ENCODE peak calls at places on chromosomes 6 and 20, in eight cellular contexts. P, W, R, K, L, Q, H and U are unnamed samples.

GRCh38 chr20:53805895-53806384 is 212.3 kb upstream of the ZNF217 start:
- DNase-seq in P (no peak), W (peak; percentile 91), K (no peak), H (no peak), L (no peak), R (no peak), Q (no peak), U (peak; percentile 50)

GRCh38 chr6:136191606-136192005 is 58.5 kb downstream of the MTFR2 start:
- DNase-seq in P (no peak), R (no peak), L (no peak), W (no peak), H (no peak), K (no peak), Q (no peak), U (no peak)

GRCh38 chr6:92681401-92681800 is 738.0 kb downstream of the EPHA7 start:
- DNase-seq in H (no peak), Q (no peak), L (peak; percentile 76), K (no peak), R (no peak), P (no peak), W (no peak), U (no peak)

GRCh38 chr20:37081717-37082289 is 14.0 kb downstream of the RBL1 start:
- DNase-seq in P (no peak), Q (no peak), W (no peak), K (peak; percentile 32), H (no peak), L (no peak), R (no peak), U (no peak)

GRCh38 chr20:25145131-25145530 is 50.4 kb upstream of the ENTPD6 start:
- DNase-seq in H (no peak), R (no peak), P (no peak), L (peak; percentile 4), K (no peak), Q (no peak), W (no peak), U (no peak)

GRCh38 chr20:29301624-29302259 is 1955.7 kb upstream of the DEFB115 start:
- DNase-seq in K (no peak), R (no peak), H (no peak), Q (no peak), W (no peak), L (no peak), P (no peak), U (no peak)

GRCh38 chr6:113857565-113858066 is 471 bp downstream of the MARCKS start:
- DNase-seq in Q (peak; percentile 23), W (no peak), H (peak; percentile 34), R (no peak), K (no peak), P (peak; percentile 4), L (peak; percentile 63), U (no peak)

GRCh38 chr6:35024601-35025054 is 116.5 kb downstream of the TCP11 start:
- DNase-seq in L (peak; percentile 94), K (no peak), W (peak; percentile 53), R (peak; percentile 80), Q (no peak), H (no peak), P (peak; percentile 62), U (no peak)

GRCh38 chr6:155260686-155261085 is 3.1 kb upstream of the CLDN20 start:
- DNase-seq in P (no peak), Q (no peak), L (no peak), W (no peak), R (no peak), K (no peak), H (no peak), U (no peak)

GRCh38 chr6:90347411-90347841 is 50.8 kb upstream of the BACH2 start:
- DNase-seq in K (no peak), W (no peak), H (no peak), R (no peak), Q (peak; percentile 54), L (no peak), P (no peak), U (no peak)

GRCh38 chr6:148251286-148251685 is 91.4 kb upstream of the SASH1 start:
- DNase-seq in R (no peak), L (peak; percentile 62), Q (no peak), W (peak; percentile 59), H (no peak), K (no peak), P (no peak), U (no peak)

GRCh38 chr20:20638877-20639276 is 73.6 kb downstream of the RALGAPA2 start:
- DNase-seq in R (no peak), L (no peak), Q (no peak), W (no peak), K (no peak), H (no peak), P (no peak), U (no peak)

GRCh38 chr20:63500902-63501817 is 2.3 kb upstream of the EEF1A2 start:
- DNase-seq in L (peak; percentile 33), P (no peak), H (no peak), Q (no peak), K (no peak), W (no peak), R (no peak), U (no peak)

GRCh38 chr20:46557231-46557956 is 6.9 kb upstream of the OCSTAMP start:
- DNase-seq in Q (no peak), L (no peak), P (no peak), H (no peak), R (no peak), W (peak; percentile 66), K (no peak), U (no peak)

GRCh38 chr20:38168791-38169589 is 3.9 kb upstream of the TGM2 start:
- DNase-seq in W (no peak), H (no peak), Q (no peak), L (no peak), P (no peak), K (no peak), R (no peak), U (no peak)

GRCh38 chr6:141321486-141322347 is 811.0 kb upstream of the GJE1 start:
- DNase-seq in L (no peak), K (no peak), R (no peak), W (peak; percentile 1), P (no peak), H (no peak), Q (no peak), U (no peak)

GRCh38 chr6:52726741-52727535 is 36.3 kb downstream of the GSTA2 start:
- DNase-seq in W (no peak), R (no peak), L (peak; percentile 18), H (no peak), P (no peak), Q (no peak), K (no peak), U (no peak)

GRCh38 chr20:3714092-3714491 is 1.7 kb upstream of the SIGLEC1 start:
- DNase-seq in P (no peak), H (no peak), Q (no peak), L (no peak), R (no peak), K (no peak), W (no peak), U (no peak)

GRCh38 chr20:51346686-51347485 is 195.6 kb downstream of the NFATC2 start:
- DNase-seq in W (peak; percentile 84), K (no peak), Q (no peak), R (no peak), L (no peak), H (no peak), P (no peak), U (no peak)

GRCh38 chr6:28725890-28726348 is 197.9 kb downstream of the TRIM27 start:
- DNase-seq in L (peak; percentile 57), Q (no peak), P (no peak), H (no peak), R (no peak), K (no peak), W (peak; percentile 64), U (no peak)

GRCh38 chr6:52317841-52318581 is 33.5 kb upstream of the MCM3 start:
- DNase-seq in P (no peak), W (peak; percentile 50), H (no peak), L (peak; percentile 41), K (no peak), Q (no peak), R (no peak), U (peak; percentile 25)

GRCh38 chr6:23013776-23014175 is 444.4 kb downstream of the HDGFL1 start:
- DNase-seq in W (no peak), R (no peak), P (no peak), Q (no peak), H (no peak), L (no peak), K (no peak), U (no peak)

GRCh38 chr6:133225560-133225959 is 15.6 kb upstream of the EYA4 start:
- DNase-seq in L (no peak), Q (no peak), H (no peak), R (no peak), K (no peak), W (no peak), P (no peak), U (no peak)

GRCh38 chr6:147106759-147107401 is 97.3 kb upstream of the STXBP5 start:
- DNase-seq in L (no peak), R (no peak), P (no peak), K (no peak), W (peak; percentile 30), Q (no peak), H (no peak), U (no peak)

GRCh38 chr20:61448396-61448795 is 196.3 kb downstream of the CDH4 start:
- DNase-seq in W (no peak), Q (no peak), P (no peak), R (no peak), L (no peak), K (no peak), H (no peak), U (no peak)

GRCh38 chr6:125220712-125221111 is 67.1 kb downstream of the TPD52L1 start:
- DNase-seq in P (peak; percentile 32), K (no peak), Q (no peak), L (no peak), H (no peak), W (no peak), R (no peak), U (no peak)

GRCh38 chr6:163460307-163460782 is 45.8 kb downstream of the QKI start:
- DNase-seq in H (no peak), R (no peak), Q (peak; percentile 22), W (peak; percentile 13), P (no peak), K (peak; percentile 9), L (no peak), U (no peak)

GRCh38 chr6:6881438-6882267 is 226.1 kb upstream of the RREB1 start:
- DNase-seq in P (no peak), R (no peak), K (no peak), W (no peak), L (peak; percentile 23), Q (no peak), H (no peak), U (no peak)

GRCh38 chr6:108621117-108621516 is 60.4 kb downstream of the FOXO3 start:
- DNase-seq in H (no peak), W (peak; percentile 85), R (no peak), L (peak; percentile 49), K (no peak), P (no peak), Q (peak; percentile 55), U (peak; percentile 37)

GRCh38 chr20:37270586-37271420 is 9.2 kb upstream of the GHRH start:
- DNase-seq in R (no peak), Q (no peak), W (no peak), H (peak; percentile 20), K (no peak), L (no peak), P (no peak), U (no peak)

GRCh38 chr6:106450645-106451044 is 90.1 kb downstream of the CRYBG1 start:
- DNase-seq in H (no peak), W (no peak), Q (no peak), K (no peak), P (no peak), R (no peak), L (peak; percentile 40), U (no peak)

GRCh38 chr20:59047938-59048680 is 5.5 kb upstream of the PRELID3B start:
- DNase-seq in K (no peak), W (peak; percentile 60), P (no peak), Q (peak; percentile 47), R (peak; percentile 67), H (no peak), L (no peak), U (no peak)

GRCh38 chr6:148501178-148501590 is 158.5 kb downstream of the SASH1 start:
- DNase-seq in Q (no peak), L (no peak), P (peak; percentile 36), K (no peak), W (peak; percentile 99), R (no peak), H (no peak), U (peak; percentile 95)

GRCh38 chr6:21048047-21048446 is 513.8 kb downstream of the CDKAL1 start:
- DNase-seq in W (no peak), K (no peak), R (no peak), Q (no peak), H (no peak), L (no peak), P (no peak), U (no peak)